ENCODE peak calls at places on chromosome 14, in four cellular contexts. C is HepG2, D is GM12878, F is K562. K is an unnamed sample.

GRCh38 chr14:68661226-68662225 is 131.3 kb downstream of the ZFP36L1 start:
- DNase-seq in C (no peak), D (no peak), F (no peak), K (no peak)

GRCh38 chr14:87049886-87050820 is 942.8 kb downstream of the GALC start:
- DNase-seq in C (peak; percentile 37), D (no peak), F (peak; percentile 8), K (peak; percentile 62)

GRCh38 chr14:63852271-63852816 is 460 bp upstream of the SYNE2 start:
- DNase-seq in C (no peak), D (no peak), F (no peak), K (no peak)

GRCh38 chr14:68208218-68208617 is 388.6 kb downstream of the RAD51B start:
- DNase-seq in C (no peak), D (no peak), F (no peak), K (no peak)

GRCh38 chr14:59427653-59428578 is 37.3 kb downstream of the GPR135 start:
- DNase-seq in C (no peak), D (no peak), F (no peak), K (no peak)

GRCh38 chr14:80047761-80048160 is 163.5 kb downstream of the DIO2 start:
- DNase-seq in C (no peak), D (no peak), F (no peak), K (no peak)

GRCh38 chr14:64561631-64562030 is 11.9 kb downstream of the PPP1R36 start:
- DNase-seq in C (no peak), D (no peak), F (no peak), K (no peak)

GRCh38 chr14:67457782-67458181 is 30.7 kb downstream of the TMEM229B start:
- DNase-seq in C (no peak), D (no peak), F (no peak), K (peak; percentile 61)

GRCh38 chr14:96119947-96120346 is 80.8 kb downstream of the C14orf132 start:
- DNase-seq in C (no peak), D (no peak), F (no peak), K (no peak)

GRCh38 chr14:88995437-88996198 is 171.2 kb downstream of the TTC8 start:
- DNase-seq in C (no peak), D (no peak), F (no peak), K (no peak)
- TF ChIP-seq CREM in C (no peak), D (no peak), F (no peak), K (no peak)

GRCh38 chr14:35336171-35337073 is 44.2 kb downstream of the PSMA6 start:
- DNase-seq in C (peak; percentile 99), D (no peak), F (peak; percentile 62), K (peak; percentile 66)
- TF ChIP-seq ETV6 in C (peak; percentile 96), D (no peak), F (no peak), K (no peak)

GRCh38 chr14:104117341-104118005 is 20.9 kb upstream of the KIF26A start:
- DNase-seq in C (no peak), D (no peak), F (no peak), K (peak; percentile 28)

GRCh38 chr14:104118006-104118844 is 20.2 kb upstream of the KIF26A start:
- DNase-seq in C (no peak), D (no peak), F (no peak), K (peak; percentile 13)

GRCh38 chr14:104115131-104115600 is 23.2 kb upstream of the KIF26A start:
- DNase-seq in C (no peak), D (no peak), F (no peak), K (no peak)

GRCh38 chr14:104115691-104116543 is 22.5 kb upstream of the KIF26A start:
- DNase-seq in C (no peak), D (no peak), F (no peak), K (peak; percentile 24)

DNA sequence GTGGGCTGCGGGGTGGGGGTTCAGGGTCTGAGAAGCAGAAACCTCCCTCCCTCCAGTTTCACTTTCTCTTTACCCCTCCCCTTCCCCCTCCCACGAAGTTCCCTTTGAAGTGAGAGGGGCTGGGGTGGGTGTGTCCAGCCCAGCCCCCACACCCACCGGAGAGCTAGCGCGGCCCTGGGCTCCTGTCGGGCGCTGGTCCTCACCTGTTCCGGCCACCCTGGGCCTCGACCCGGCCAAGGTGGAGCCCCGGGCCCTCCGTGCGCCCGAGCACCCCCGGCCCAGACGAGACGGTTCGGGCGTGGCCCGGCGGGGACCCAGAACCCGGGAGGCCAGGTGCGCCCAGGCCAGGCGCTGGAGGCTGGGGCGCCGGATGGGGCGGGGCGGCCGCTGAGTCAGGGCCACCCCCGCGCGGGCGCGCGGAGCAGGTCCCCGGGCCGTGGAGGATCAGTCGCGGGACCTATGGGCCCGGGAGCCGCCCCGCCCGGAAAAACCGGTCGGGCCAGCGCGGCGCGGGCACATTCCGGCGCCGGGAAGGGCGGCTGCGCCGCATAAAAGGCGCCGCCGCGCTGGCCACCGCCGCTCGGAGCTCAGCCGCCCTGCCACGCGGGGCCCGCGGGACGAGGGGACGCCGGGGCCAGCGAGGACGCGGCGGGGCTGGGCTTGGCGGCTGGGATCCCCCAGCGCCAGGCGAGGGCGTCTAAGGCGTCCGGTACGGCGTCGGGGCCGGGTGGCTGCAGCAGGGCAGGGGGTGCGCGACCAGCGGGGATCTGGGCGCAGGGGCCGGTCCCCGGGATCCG is 21.6 kb upstream of the KIF26A start:
- DNase-seq in C (no peak), D (no peak), F (no peak), K (peak; percentile 34)
- TF ChIP-seq MAX in C (no peak), D (no peak), F (no peak), K (no peak)

GRCh38 chr14:35430459-35431199 is 26.1 kb upstream of the NFKBIA start:
- DNase-seq in C (no peak), D (no peak), F (no peak), K (no peak)
- TF ChIP-seq CREM in C (no peak), D (no peak), F (peak; percentile 17), K (no peak)

GRCh38 chr14:32939254-32940065 is 781 bp downstream of the NPAS3 start:
- DNase-seq in C (no peak), D (no peak), F (no peak), K (peak; percentile 77)
- TF ChIP-seq ETV6 in C (no peak), D (no peak), F (no peak), K (no peak)

GRCh38 chr14:105865904-105866840 is 339.8 kb downstream of the TMEM121 start:
- DNase-seq in C (no peak), D (no peak), F (no peak), K (peak; percentile 3)
- TF ChIP-seq MAX in C (no peak), D (no peak), F (no peak), K (no peak)

GRCh38 chr14:90568405-90568804 is 171.6 kb downstream of the CALM1 start:
- DNase-seq in C (no peak), D (no peak), F (no peak), K (no peak)

GRCh38 chr14:90566481-90566880 is 169.7 kb downstream of the CALM1 start:
- DNase-seq in C (no peak), D (no peak), F (no peak), K (no peak)

GRCh38 chr14:90567191-90567590 is 170.4 kb downstream of the CALM1 start:
- DNase-seq in C (no peak), D (no peak), F (no peak), K (no peak)

GRCh38 chr14:90569201-90569600 is 172.4 kb downstream of the CALM1 start:
- DNase-seq in C (no peak), D (no peak), F (no peak), K (no peak)

DNA sequence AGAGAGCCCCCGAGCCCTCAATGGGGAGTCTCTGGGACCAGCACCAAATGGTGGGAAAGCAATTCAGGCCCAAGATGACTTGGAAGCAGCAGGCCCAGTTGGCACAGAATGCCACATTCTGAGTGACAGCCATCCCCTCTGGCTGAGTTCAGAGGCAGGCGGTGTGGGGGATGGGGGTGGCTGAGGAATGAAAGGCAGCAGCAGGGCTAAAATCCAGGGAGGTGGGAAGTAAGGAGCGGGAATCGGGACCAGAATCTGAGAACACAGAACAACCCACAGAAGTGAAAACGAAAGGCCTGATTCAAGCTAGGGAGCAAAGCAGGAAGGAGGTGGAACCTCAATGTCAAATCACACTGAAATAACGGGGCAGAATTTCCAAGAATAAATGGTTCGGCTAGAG is 171.2 kb downstream of the CALM1 start:
- DNase-seq in C (no peak), D (no peak), F (no peak), K (no peak)
- TF ChIP-seq CREM in C (no peak), D (no peak), F (no peak), K (no peak)

K was measured in WTC11.